ENCODE peak calls at places on chromosomes 2 and 18, in five cellular contexts. Q is activated T-cell treated with anti-CD3 and anti-CD28 coated beads for 1 hour, G is MCF 10A, C is NCI-H1105 treated with DMSO at 0.1 percent for 48 hours, M is AG04450. Y is an unnamed sample.

GRCh38 chr2:234983011-234983726 is 31.4 kb downstream of the SH3BP4 start:
- DNase-seq in Q (no peak), G (no peak), C (peak; percentile 92), M (no peak), Y (peak; percentile 95)

GRCh38 chr2:169803480-169803879 is 4.8 kb downstream of the SSB start:
- DNase-seq in Q (no peak), G (no peak), C (no peak), M (no peak), Y (no peak)

GRCh38 chr2:176079851-176080539 is 3.8 kb downstream of the EVX2 start:
- DNase-seq in Q (no peak), G (no peak), C (no peak), M (no peak), Y (peak; percentile 71)

GRCh38 chr2:69779258-69779989 is 37.5 kb downstream of the ANXA4 start:
- DNase-seq in Q (no peak), G (peak; percentile 47), C (no peak), M (no peak), Y (no peak)

GRCh38 chr2:118667366-118667765 is 180.1 kb downstream of the EN1 start:
- DNase-seq in Q (no peak), G (no peak), C (no peak), M (no peak), Y (no peak)

GRCh38 chr18:48408111-48408726 is 964 bp downstream of the ZBTB7C start:
- DNase-seq in Q (no peak), G (no peak), C (no peak), M (no peak), Y (no peak)

GRCh38 chr18:23151414-23152099 is 16.3 kb downstream of the CABLES1 start:
- DNase-seq in Q (no peak), G (peak; percentile 20), C (no peak), M (no peak), Y (no peak)

GRCh38 chr2:167294775-167295140 is 406.5 kb downstream of the XIRP2 start:
- DNase-seq in Q (no peak), G (peak; percentile 23), C (no peak), M (no peak), Y (no peak)

GRCh38 chr18:2547477-2548087 is 23.7 kb downstream of the METTL4 start:
- DNase-seq in Q (no peak), G (peak; percentile 55), C (peak; percentile 35), M (peak; percentile 36), Y (peak; percentile 20)

GRCh38 chr18:13242797-13243196 is 24.2 kb downstream of the LDLRAD4 start:
- DNase-seq in Q (no peak), G (no peak), C (no peak), M (no peak), Y (no peak)

GRCh38 chr2:175275499-175275898 is 94.0 kb upstream of the ATP5MC3 start:
- DNase-seq in Q (no peak), G (no peak), C (peak; percentile 63), M (no peak), Y (peak; percentile 41)

GRCh38 chr18:13555192-13555591 is 171.2 kb downstream of the FAM210A start:
- DNase-seq in Q (no peak), G (no peak), C (no peak), M (no peak), Y (no peak)

GRCh38 chr2:6896930-6897759 is 19.6 kb downstream of the RSAD2 start:
- DNase-seq in Q (no peak), G (peak; percentile 46), C (peak; percentile 27), M (no peak), Y (peak; percentile 34)

GRCh38 chr2:135055182-135055786 is 3.2 kb downstream of the RAB3GAP1 start:
- DNase-seq in Q (no peak), G (peak; percentile 22), C (no peak), M (peak; percentile 24), Y (no peak)

GRCh38 chr2:32627441-32627900 is 379 bp upstream of the TTC27 start:
- DNase-seq in Q (peak; percentile 7), G (no peak), C (no peak), M (peak; percentile 7), Y (peak; percentile 50)

GRCh38 chr2:108139521-108139920 is 100.2 kb upstream of the SULT1C3 start:
- DNase-seq in Q (no peak), G (peak; percentile 67), C (no peak), M (no peak), Y (no peak)

GRCh38 chr2:152176113-152176714 is 651 bp upstream of the STAM2 start:
- DNase-seq in Q (no peak), G (no peak), C (no peak), M (no peak), Y (no peak)

GRCh38 chr2:95231723-95232122 is 24.4 kb downstream of the ZNF892 start:
- DNase-seq in Q (no peak), G (peak; percentile 89), C (peak; percentile 78), M (no peak), Y (peak; percentile 65)

Y was measured in NCI-H345.